ENCODE peak calls at places on chromosomes 4 and X, in nine cellular contexts. Q is keratinocyte, Y is stomach, A is mucosa of descending colon, O is lower lobe of right lung, B is upper lobe of right lung, M is GM23338, N is cardiac muscle cell, T is fibroblast of lung. E is an unnamed sample. For H3K36me3, the result is how much of the 10 kb centered on the place peaks cover.

GRCh38 chrX:144809025-144809424 is 438.3 kb upstream of the SPANXN1 start:
- DNase-seq in Q (no peak), Y (no peak), A (no peak), O (no peak), B (no peak), M (no peak), N (no peak), T (no peak), E (no peak)

GRCh38 chr4:76203541-76203940 is 10.1 kb downstream of the SCARB2 start:
- DNase-seq in Q (no peak), Y (no peak), A (no peak), O (no peak), B (no peak), M (no peak), N (no peak), T (no peak), E (no peak)

GRCh38 chrX:8743126-8743732 is 11.3 kb upstream of the ANOS1 start:
- DNase-seq in Q (no peak), Y (peak), A (peak), O (peak), B (peak), M (peak), N (peak), T (peak), E (no peak)

GRCh38 chr4:87838207-87838606 is 5.4 kb downstream of the MEPE start:
- DNase-seq in Q (no peak), Y (no peak), A (no peak), O (no peak), B (no peak), M (peak), N (no peak), T (no peak), E (no peak)

GRCh38 chrX:84187501-84188319 is at the start of gene RPS6KA6:
- DNase-seq in Q (no peak), Y (no peak), A (peak), O (peak), B (peak), M (peak), N (peak), T (peak), E (no peak)

GRCh38 chr4:2091990-2092652 is 33.0 kb downstream of the NAT8L start:
- DNase-seq in Q (no peak), Y (peak), A (no peak), O (no peak), B (no peak), M (no peak), N (no peak), T (no peak), E (no peak)

GRCh38 chrX:71652405-71652804 is 14.9 kb upstream of the LOC101059915 start:
- DNase-seq in Q (no peak), Y (peak), A (peak), O (no peak), B (no peak), M (peak), N (peak), T (peak), E (no peak)

GRCh38 chr4:80077639-80078038 is 4.6 kb upstream of the ANTXR2 start:
- DNase-seq in Q (no peak), Y (no peak), A (no peak), O (no peak), B (no peak), M (no peak), N (no peak), T (no peak), E (no peak)

GRCh38 chr4:147284935-147285334 is 196.0 kb upstream of the EDNRA start:
- DNase-seq in Q (peak), Y (no peak), A (no peak), O (no peak), B (no peak), M (no peak), N (no peak), T (no peak), E (no peak)

GRCh38 chr4:37562592-37562991 is 123.6 kb downstream of the RELL1 start:
- DNase-seq in Q (peak), Y (no peak), A (no peak), O (no peak), B (no peak), M (no peak), N (no peak), T (no peak), E (no peak)

GRCh38 chr4:4260185-4260751 is 12.2 kb upstream of the TMEM128 start:
- DNase-seq in Q (no peak), Y (no peak), A (no peak), O (no peak), B (no peak), M (peak), N (no peak), T (peak), E (no peak)

GRCh38 chr4:24895461-24895860 is 17.4 kb downstream of the CCDC149 start:
- DNase-seq in Q (no peak), Y (no peak), A (no peak), O (no peak), B (no peak), M (no peak), N (no peak), T (no peak), E (no peak)

GRCh38 chrX:151878574-151878973 is 34.1 kb upstream of the MAGEA4 start:
- DNase-seq in Q (no peak), Y (no peak), A (no peak), O (no peak), B (no peak), M (no peak), N (no peak), T (no peak), E (no peak)

GRCh38 chr4:18593297-18594002 is 571.9 kb upstream of the LCORL start:
- DNase-seq in Q (peak), Y (peak), A (peak), O (no peak), B (no peak), M (peak), N (peak), T (peak), E (peak)

GRCh38 chr4:163350672-163351071 is 7.0 kb downstream of the NPY5R start:
- DNase-seq in Q (no peak), Y (no peak), A (no peak), O (no peak), B (no peak), M (no peak), N (no peak), T (no peak), E (no peak)

GRCh38 chrX:6002056-6002455 is 226.6 kb downstream of the NLGN4X start:
- DNase-seq in Q (no peak), Y (no peak), A (no peak), O (no peak), B (no peak), M (peak), N (no peak), T (no peak), E (no peak)

GRCh38 chr4:80492761-80493160 is 157.2 kb downstream of the CFAP299 start:
- DNase-seq in Q (no peak), Y (peak), A (peak), O (no peak), B (no peak), M (no peak), N (no peak), T (no peak), E (no peak)

GRCh38 chrX:28408017-28408723 is 179.1 kb upstream of the IL1RAPL1 start:
- DNase-seq in Q (no peak), Y (no peak), A (no peak), O (no peak), B (no peak), M (no peak), N (no peak), T (no peak), E (no peak)

GRCh38 chrX:120365320-120365719 is 3.4 kb downstream of the ATP1B4 start:
- DNase-seq in Q (no peak), Y (peak), A (peak), O (peak), B (peak), M (peak), N (peak), T (peak), E (no peak)
- H3K4me3 ChIP-seq in Q (no peak), Y (no peak), A (no peak), O (no peak), B (no peak), M (no peak), N (no peak), T (no peak), E (no peak)

GRCh38 chr4:20528508-20528907 is 171.8 kb upstream of the PACRGL start:
- DNase-seq in Q (no peak), Y (no peak), A (no peak), O (no peak), B (no peak), M (no peak), N (no peak), T (peak), E (no peak)

GRCh38 chr4:20538922-20539321 is 161.3 kb upstream of the PACRGL start:
- DNase-seq in Q (no peak), Y (no peak), A (no peak), O (no peak), B (no peak), M (no peak), N (no peak), T (no peak), E (no peak)

GRCh38 chr4:20532096-20532495 is 168.2 kb upstream of the PACRGL start:
- DNase-seq in Q (no peak), Y (no peak), A (no peak), O (no peak), B (no peak), M (no peak), N (no peak), T (no peak), E (no peak)

GRCh38 chr4:20529681-20530080 is 170.6 kb upstream of the PACRGL start:
- DNase-seq in Q (no peak), Y (no peak), A (no peak), O (no peak), B (no peak), M (no peak), N (no peak), T (peak), E (no peak)

GRCh38 chr4:20532871-20533870 is 167.1 kb upstream of the PACRGL start:
- DNase-seq in Q (no peak), Y (no peak), A (no peak), O (no peak), B (no peak), M (no peak), N (no peak), T (peak), E (peak)
- TF ChIP-seq CTCF in Q (no peak), Y (no peak), A (no peak), O (no peak), B (no peak), M (no peak), N (no peak), T (no peak), E (no peak)

GRCh38 chr4:7810792-7811535 is 128.7 kb downstream of the AFAP1 start:
- DNase-seq in Q (no peak), Y (no peak), A (no peak), O (no peak), B (peak), M (no peak), N (no peak), T (no peak), E (no peak)
- H3K36me3 ChIP-seq in Q (under half), Y (under half), A (under half), O (under half), B (under half), M (under half), N (under half), T (under half), E (under half)

GRCh38 chr4:16129336-16129735 is 45.5 kb upstream of the PROM1 start:
- DNase-seq in Q (no peak), Y (peak), A (no peak), O (no peak), B (no peak), M (no peak), N (peak), T (no peak), E (no peak)
- H3K4me3 ChIP-seq in Q (no peak), Y (no peak), A (no peak), O (no peak), B (no peak), M (no peak), N (no peak), T (no peak), E (no peak)

GRCh38 chr4:111798840-111799239 is 346.4 kb upstream of the FAM241A start:
- DNase-seq in Q (no peak), Y (no peak), A (no peak), O (no peak), B (no peak), M (peak), N (peak), T (no peak), E (no peak)
- TF ChIP-seq CTCF in Q (no peak), Y (no peak), A (no peak), O (no peak), B (no peak), M (peak), N (no peak), T (no peak), E (peak)

GRCh38 chrX:154355776-154356140 is 18.7 kb downstream of the FLNA start:
- DNase-seq in Q (no peak), Y (no peak), A (no peak), O (no peak), B (peak), M (no peak), N (no peak), T (no peak), E (no peak)
- H3K36me3 ChIP-seq in Q (under half), Y (half or more), A (under half), O (half or more), B (half or more), M (under half), N (half or more), T (half or more), E (half or more)

DNA sequence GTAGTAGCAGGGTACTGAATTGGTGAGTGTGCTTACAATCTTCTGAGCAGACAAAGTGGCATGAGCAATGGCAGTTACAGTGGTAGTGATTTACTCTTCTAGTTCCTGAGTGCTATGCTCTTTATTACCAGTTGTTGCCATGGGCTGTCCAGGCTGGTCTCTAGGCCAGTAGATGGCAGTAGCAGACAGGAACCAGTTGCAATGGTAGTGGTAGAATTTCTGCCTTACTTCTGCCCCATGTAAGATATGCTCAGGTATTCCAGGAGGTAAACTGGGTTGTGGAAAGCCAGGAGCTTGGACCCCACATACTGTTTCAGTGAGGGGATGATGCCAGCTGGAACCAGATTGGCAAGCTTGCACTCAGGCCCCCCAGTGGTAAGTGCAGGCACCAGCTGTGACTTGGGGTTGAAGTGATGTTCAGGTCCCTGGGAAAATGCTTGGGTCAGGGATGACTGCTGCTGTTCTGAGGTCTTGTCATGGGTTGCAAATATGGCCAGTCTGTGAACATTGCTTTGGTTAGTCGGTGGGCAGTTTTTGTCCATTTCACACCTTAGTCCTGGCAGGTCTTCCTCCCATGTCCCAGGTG is 63.0 kb upstream of the ZXDB start:
- DNase-seq in Q (no peak), Y (no peak), A (peak), O (no peak), B (no peak), M (peak), N (peak), T (no peak), E (no peak)
- H3K4me3 ChIP-seq in Q (no peak), Y (no peak), A (no peak), O (no peak), B (no peak), M (no peak), N (no peak), T (no peak), E (no peak)

GRCh38 chrX:154428176-154429171 is at the start of gene ATP6AP1:
- DNase-seq in Q (no peak), Y (peak), A (peak), O (peak), B (peak), M (peak), N (peak), T (peak), E (peak)
- TF ChIP-seq CTCF in Q (no peak), Y (no peak), A (no peak), O (no peak), B (no peak), M (no peak), N (no peak), T (no peak), E (no peak)